ENCODE peak calls at places on chromosomes 7 and 10, in five cellular contexts. One of them, this sample, is unnamed.

GRCh38 chr7:16028103-16028502 is 341.6 kb upstream of the MEOX2 start:
- DNase-seq in adrenal gland: no peak
- DNase-seq in kidney epithelial cell: peak; percentile 16
- DNase-seq in A549: no peak
- DNase-seq in transverse colon: no peak
- DNase-seq in this sample: no peak

GRCh38 chr10:80518807-80519360 is 18.8 kb upstream of the SH2D4B start:
- DNase-seq in adrenal gland: no peak
- DNase-seq in kidney epithelial cell: no peak
- DNase-seq in A549: no peak
- DNase-seq in transverse colon: no peak
- DNase-seq in this sample: no peak

GRCh38 chr7:31850601-31851000 is 163.6 kb downstream of the PPP1R17 start:
- DNase-seq in adrenal gland: no peak
- DNase-seq in kidney epithelial cell: no peak
- DNase-seq in A549: no peak
- DNase-seq in transverse colon: no peak
- DNase-seq in this sample: no peak

GRCh38 chr7:69399038-69399800 is 199.1 kb upstream of the AUTS2 start:
- DNase-seq in adrenal gland: peak; percentile 32
- DNase-seq in kidney epithelial cell: peak; percentile 18
- DNase-seq in A549: peak; percentile 53
- DNase-seq in transverse colon: no peak
- DNase-seq in this sample: no peak

GRCh38 chr7:13411641-13412040 is 577.8 kb downstream of the ETV1 start:
- DNase-seq in adrenal gland: no peak
- DNase-seq in kidney epithelial cell: no peak
- DNase-seq in A549: no peak
- DNase-seq in transverse colon: no peak
- DNase-seq in this sample: no peak

GRCh38 chr7:120944826-120945562 is 5.6 kb upstream of the ING3 start:
- DNase-seq in adrenal gland: no peak
- DNase-seq in kidney epithelial cell: no peak
- DNase-seq in A549: no peak
- DNase-seq in transverse colon: no peak
- DNase-seq in this sample: peak; percentile 9

GRCh38 chr7:134462337-134462925 is 3.5 kb upstream of the AKR1B1 start:
- DNase-seq in adrenal gland: no peak
- DNase-seq in kidney epithelial cell: peak; percentile 74
- DNase-seq in A549: peak; percentile 70
- DNase-seq in transverse colon: no peak
- DNase-seq in this sample: no peak

GRCh38 chr10:133257489-133258065 is 19.1 kb downstream of the ADAM8 start:
- DNase-seq in adrenal gland: peak; percentile 73
- DNase-seq in kidney epithelial cell: no peak
- DNase-seq in A549: peak; percentile 87
- DNase-seq in transverse colon: peak; percentile 84
- DNase-seq in this sample: peak; percentile 72

GRCh38 chr7:22549667-22550513 is 49.9 kb upstream of the STEAP1B start:
- DNase-seq in adrenal gland: no peak
- DNase-seq in kidney epithelial cell: no peak
- DNase-seq in A549: no peak
- DNase-seq in transverse colon: no peak
- DNase-seq in this sample: no peak

GRCh38 chr10:119724630-119725549 is 960 bp upstream of the INPP5F start:
- DNase-seq in adrenal gland: peak; percentile 18
- DNase-seq in kidney epithelial cell: peak; percentile 37
- DNase-seq in A549: no peak
- DNase-seq in transverse colon: no peak
- DNase-seq in this sample: no peak

GRCh38 chr7:84200859-84201258 is 6.3 kb upstream of the SEMA3A start:
- DNase-seq in adrenal gland: no peak
- DNase-seq in kidney epithelial cell: no peak
- DNase-seq in A549: no peak
- DNase-seq in transverse colon: no peak
- DNase-seq in this sample: no peak

GRCh38 chr10:101351017-101351416 is 2.9 kb upstream of the BTRC start:
- DNase-seq in adrenal gland: no peak
- DNase-seq in kidney epithelial cell: no peak
- DNase-seq in A549: no peak
- DNase-seq in transverse colon: no peak
- DNase-seq in this sample: no peak

GRCh38 chr7:55101359-55101758 is 82.5 kb downstream of the EGFR start:
- DNase-seq in adrenal gland: no peak
- DNase-seq in kidney epithelial cell: no peak
- DNase-seq in A549: no peak
- DNase-seq in transverse colon: no peak
- DNase-seq in this sample: peak; percentile 46

GRCh38 chr7:80449841-80450240 is 62.0 kb downstream of the GNAT3 start:
- DNase-seq in adrenal gland: no peak
- DNase-seq in kidney epithelial cell: no peak
- DNase-seq in A549: no peak
- DNase-seq in transverse colon: no peak
- DNase-seq in this sample: no peak

GRCh38 chr7:105060394-105060793 is 46.4 kb downstream of the KMT2E start:
- DNase-seq in adrenal gland: no peak
- DNase-seq in kidney epithelial cell: no peak
- DNase-seq in A549: no peak
- DNase-seq in transverse colon: no peak
- DNase-seq in this sample: no peak

GRCh38 chr7:81527651-81528050 is 242.2 kb downstream of the HGF start:
- DNase-seq in adrenal gland: no peak
- DNase-seq in kidney epithelial cell: no peak
- DNase-seq in A549: no peak
- DNase-seq in transverse colon: no peak
- DNase-seq in this sample: no peak

GRCh38 chr7:47908726-47909125 is 39.5 kb downstream of the PKD1L1 start:
- DNase-seq in adrenal gland: no peak
- DNase-seq in kidney epithelial cell: no peak
- DNase-seq in A549: no peak
- DNase-seq in transverse colon: no peak
- DNase-seq in this sample: no peak

GRCh38 chr10:13335881-13336280 is 12.2 kb downstream of the SEPHS1 start:
- DNase-seq in adrenal gland: no peak
- DNase-seq in kidney epithelial cell: no peak
- DNase-seq in A549: no peak
- DNase-seq in transverse colon: no peak
- DNase-seq in this sample: no peak

GRCh38 chr7:94779070-94779469 is 123.1 kb upstream of the SGCE start:
- DNase-seq in adrenal gland: no peak
- DNase-seq in kidney epithelial cell: no peak
- DNase-seq in A549: no peak
- DNase-seq in transverse colon: no peak
- DNase-seq in this sample: no peak

GRCh38 chr10:23399701-23400144 is 39.2 kb upstream of the OTUD1 start:
- DNase-seq in adrenal gland: peak; percentile 82
- DNase-seq in kidney epithelial cell: peak; percentile 10
- DNase-seq in A549: no peak
- DNase-seq in transverse colon: no peak
- DNase-seq in this sample: no peak

GRCh38 chr7:3380034-3380433 is 79.0 kb downstream of the SDK1 start:
- DNase-seq in adrenal gland: no peak
- DNase-seq in kidney epithelial cell: no peak
- DNase-seq in A549: no peak
- DNase-seq in transverse colon: no peak
- DNase-seq in this sample: no peak
- TF ChIP-seq CTCF in adrenal gland: no peak
- TF ChIP-seq CTCF in kidney epithelial cell: no peak
- TF ChIP-seq CTCF in A549: no peak
- TF ChIP-seq CTCF in transverse colon: no peak
- TF ChIP-seq CTCF in this sample: no peak

GRCh38 chr10:42864575-42864974 is 82.0 kb downstream of the BMS1 start:
- DNase-seq in adrenal gland: no peak
- DNase-seq in kidney epithelial cell: no peak
- DNase-seq in A549: no peak
- DNase-seq in transverse colon: peak; percentile 14
- DNase-seq in this sample: no peak
- TF ChIP-seq CTCF in adrenal gland: no peak
- TF ChIP-seq CTCF in kidney epithelial cell: peak; percentile 29
- TF ChIP-seq CTCF in A549: peak; percentile 24
- TF ChIP-seq CTCF in transverse colon: peak; percentile 9
- TF ChIP-seq CTCF in this sample: peak; percentile 16

GRCh38 chr7:149195180-149196150 is at the start of gene ZNF282:
- DNase-seq in adrenal gland: peak; percentile 90
- DNase-seq in kidney epithelial cell: peak; percentile 68
- DNase-seq in A549: peak; percentile 96
- DNase-seq in transverse colon: peak; percentile 90
- DNase-seq in this sample: peak; percentile 92
- TF ChIP-seq CTCF in adrenal gland: peak; percentile 47
- TF ChIP-seq CTCF in kidney epithelial cell: peak; percentile 76
- TF ChIP-seq CTCF in A549: peak; percentile 71
- TF ChIP-seq CTCF in transverse colon: peak; percentile 61
- TF ChIP-seq CTCF in this sample: peak; percentile 70

GRCh38 chr7:108818742-108819141 is 249.1 kb downstream of the DNAJB9 start:
- DNase-seq in adrenal gland: no peak
- DNase-seq in kidney epithelial cell: no peak
- DNase-seq in A549: no peak
- DNase-seq in transverse colon: no peak
- DNase-seq in this sample: no peak

GRCh38 chr7:108813247-108814014 is 243.8 kb downstream of the DNAJB9 start:
- DNase-seq in adrenal gland: no peak
- DNase-seq in kidney epithelial cell: no peak
- DNase-seq in A549: no peak
- DNase-seq in transverse colon: no peak
- DNase-seq in this sample: no peak

GRCh38 chr7:108815815-108816214 is 246.1 kb downstream of the DNAJB9 start:
- DNase-seq in adrenal gland: no peak
- DNase-seq in kidney epithelial cell: no peak
- DNase-seq in A549: no peak
- DNase-seq in transverse colon: no peak
- DNase-seq in this sample: no peak
- TF ChIP-seq CTCF in adrenal gland: no peak
- TF ChIP-seq CTCF in kidney epithelial cell: no peak
- TF ChIP-seq CTCF in A549: no peak
- TF ChIP-seq CTCF in transverse colon: no peak
- TF ChIP-seq CTCF in this sample: no peak

GRCh38 chr7:127551941-127552340 is 33.5 kb downstream of the GCC1 start:
- DNase-seq in adrenal gland: no peak
- DNase-seq in kidney epithelial cell: no peak
- DNase-seq in A549: no peak
- DNase-seq in transverse colon: no peak
- DNase-seq in this sample: no peak
- TF ChIP-seq CTCF in adrenal gland: no peak
- TF ChIP-seq CTCF in kidney epithelial cell: no peak
- TF ChIP-seq CTCF in A549: no peak
- TF ChIP-seq CTCF in transverse colon: no peak
- TF ChIP-seq CTCF in this sample: no peak

This sample was measured in prostate gland.